ENCODE peak calls at places on chromosomes 16 and 17, in six cellular contexts. E, L, X, N, I and D are unnamed samples.

GRCh38 chr17:28141333-28141732 is 98.9 kb downstream of the NLK start:
- DNase-seq in E (no peak), L (no peak), N (no peak), X (no peak), I (no peak), D (no peak)

GRCh38 chr16:51449441-51449840 is 298.4 kb upstream of the SALL1 start:
- DNase-seq in E (no peak), N (no peak), I (no peak), L (no peak), X (no peak), D (no peak)

GRCh38 chr17:50259484-50260324 is 14.6 kb upstream of the TMEM92 start:
- DNase-seq in X (peak; percentile 25), E (peak; percentile 39), N (no peak), I (peak; percentile 63), L (no peak), D (peak; percentile 66)

GRCh38 chr17:33234930-33235685 is 58.0 kb downstream of the ASIC2 start:
- DNase-seq in X (peak; percentile 52), L (no peak), I (peak; percentile 77), N (peak; percentile 79), E (no peak), D (peak; percentile 85)

GRCh38 chr16:57600048-57600835 is 28.2 kb upstream of the ADGRG1 start:
- DNase-seq in X (peak; percentile 80), N (peak; percentile 81), I (no peak), E (peak; percentile 73), L (no peak), D (peak; percentile 62)

GRCh38 chr17:81354252-81354943 is 40.9 kb upstream of the BAHCC1 start:
- DNase-seq in E (no peak), N (no peak), L (no peak), I (no peak), X (no peak), D (no peak)

GRCh38 chr17:54891176-54891821 is 9.4 kb upstream of the TOM1L1 start:
- DNase-seq in N (peak; percentile 80), L (no peak), E (no peak), X (no peak), I (no peak), D (no peak)

GRCh38 chr16:18969855-18970240 is 13.9 kb upstream of the TMC7 start:
- DNase-seq in I (no peak), X (no peak), N (no peak), E (no peak), L (no peak), D (no peak)

GRCh38 chr17:9628509-9628908 is 16.8 kb upstream of the USP43 start:
- DNase-seq in E (no peak), I (no peak), X (peak; percentile 69), N (no peak), L (no peak), D (no peak)

DNA sequence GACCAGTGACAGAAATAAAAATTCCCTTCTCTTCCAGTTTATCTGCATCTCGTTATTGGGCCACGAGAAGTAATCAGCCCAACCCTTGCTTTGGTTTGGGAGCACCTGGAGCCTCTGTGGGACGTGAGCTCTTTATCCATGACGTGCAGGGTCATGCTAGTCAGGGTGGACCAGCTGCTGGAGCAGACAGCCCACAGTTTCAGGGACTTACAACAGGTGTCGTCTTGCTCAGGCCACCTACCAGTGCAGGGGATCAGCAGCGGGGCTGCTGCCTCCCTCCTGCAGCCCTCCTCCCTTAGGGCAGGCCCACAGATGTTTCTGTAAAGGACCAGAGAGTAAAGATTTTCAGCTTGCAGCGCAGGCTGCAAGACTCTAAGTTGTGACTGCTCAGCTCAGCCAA is 16.9 kb downstream of the ADAD2 start:
- DNase-seq in L (no peak), E (no peak), I (no peak), N (no peak), X (no peak), D (no peak)
- TF ChIP-seq CTCF in L (no peak), E (no peak), I (no peak), N (no peak), X (no peak), D (no peak)

DNA sequence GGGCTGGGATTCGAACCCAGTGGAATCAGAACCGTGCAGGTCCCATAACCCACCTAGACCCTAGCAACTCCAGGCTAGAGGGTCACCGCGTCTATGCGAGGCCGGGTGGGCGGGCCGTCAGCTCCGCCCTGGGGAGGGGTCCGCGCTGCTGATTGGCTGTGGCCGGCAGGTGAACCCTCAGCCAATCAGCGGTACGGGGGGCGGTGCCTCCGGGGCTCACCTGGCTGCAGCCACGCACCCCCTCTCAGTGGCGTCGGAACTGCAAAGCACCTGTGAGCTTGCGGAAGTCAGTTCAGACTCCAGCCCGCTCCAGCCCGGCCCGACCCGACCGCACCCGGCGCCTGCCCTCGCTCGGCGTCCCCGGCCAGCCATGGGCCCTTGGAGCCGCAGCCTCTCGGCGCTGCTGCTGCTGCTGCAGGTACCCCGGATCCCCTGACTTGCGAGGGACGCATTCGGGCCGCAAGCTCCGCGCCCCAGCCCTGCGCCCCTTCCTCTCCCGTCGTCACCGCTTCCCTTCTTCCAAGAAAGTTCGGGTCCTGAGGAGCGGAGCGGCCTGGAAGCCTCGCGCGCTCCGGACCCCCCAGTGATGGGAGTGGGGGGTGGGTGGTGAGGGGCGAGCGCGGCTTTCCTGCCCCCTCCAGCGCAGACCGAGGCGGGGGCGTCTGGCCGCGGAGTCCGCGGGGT is at the start of gene CDH1:
- DNase-seq in L (no peak), I (no peak), X (peak; percentile 93), E (peak; percentile 96), N (no peak), D (no peak)
- TF ChIP-seq POLR2A in L (no peak), I (peak; percentile 69), X (peak; percentile 98), E (peak; percentile 85), N (no peak), D (no peak)

DNA sequence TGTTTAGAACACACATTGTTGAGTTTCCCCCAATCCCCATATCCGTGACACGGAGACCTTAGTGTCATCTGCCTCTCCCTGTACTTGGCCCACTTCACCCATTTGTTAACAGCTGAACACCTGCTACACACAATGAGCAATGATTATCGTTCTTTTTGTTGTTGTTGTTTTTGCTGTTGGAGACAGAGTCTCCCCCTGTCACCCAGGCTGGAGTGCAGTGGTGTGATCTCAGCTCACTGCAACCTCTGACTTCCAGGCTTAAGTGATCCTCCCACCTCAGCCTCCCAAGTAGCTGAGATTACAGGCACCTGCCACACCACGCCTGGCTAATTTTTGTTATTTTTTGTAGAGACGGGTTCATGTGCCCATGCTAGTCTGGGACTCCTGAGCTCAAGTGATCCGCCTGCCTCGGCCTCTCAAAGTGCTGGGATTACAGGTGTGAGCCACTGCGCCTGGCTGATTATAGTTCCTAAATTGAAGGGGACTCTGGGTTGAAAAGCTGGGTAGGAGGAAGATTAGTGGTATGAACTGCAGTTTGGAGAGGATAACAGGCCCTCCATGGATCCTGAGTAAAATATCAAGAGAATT is 21.6 kb downstream of the NDE1 start:
- DNase-seq in L (no peak), E (no peak), I (no peak), N (no peak), X (no peak), D (no peak)
- H3K4me3 ChIP-seq in L (no peak overlapping the region), E (no peak overlapping the region), I (no peak overlapping the region), N (no peak overlapping the region), X (no peak overlapping the region), D (no peak overlapping the region)

DNA sequence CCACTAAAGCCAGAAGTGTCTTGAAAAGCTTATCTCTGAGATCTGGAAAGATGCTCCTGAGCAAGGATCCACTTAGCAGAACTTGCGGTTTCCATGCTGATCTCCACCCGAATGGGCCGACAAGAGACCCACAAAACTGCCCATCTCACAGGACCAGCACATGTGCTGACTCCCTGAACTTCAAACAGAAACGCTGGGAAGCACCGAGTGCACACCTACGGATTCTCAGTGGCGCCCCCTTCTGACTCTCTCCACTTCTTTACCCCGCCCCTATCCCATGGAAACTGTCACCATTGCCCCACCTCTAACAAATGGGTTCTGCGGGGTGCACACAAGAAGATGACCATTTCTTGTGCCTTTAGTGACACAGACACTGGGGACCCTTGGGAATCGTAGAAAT is 21.4 kb downstream of the CDRT4 start:
- DNase-seq in L (no peak), X (no peak), N (no peak), I (no peak), E (no peak), D (peak; percentile 37)
- TF ChIP-seq CTCF in L (no peak), X (no peak), N (peak; percentile 15), I (no peak), E (no peak), D (no peak)

DNA sequence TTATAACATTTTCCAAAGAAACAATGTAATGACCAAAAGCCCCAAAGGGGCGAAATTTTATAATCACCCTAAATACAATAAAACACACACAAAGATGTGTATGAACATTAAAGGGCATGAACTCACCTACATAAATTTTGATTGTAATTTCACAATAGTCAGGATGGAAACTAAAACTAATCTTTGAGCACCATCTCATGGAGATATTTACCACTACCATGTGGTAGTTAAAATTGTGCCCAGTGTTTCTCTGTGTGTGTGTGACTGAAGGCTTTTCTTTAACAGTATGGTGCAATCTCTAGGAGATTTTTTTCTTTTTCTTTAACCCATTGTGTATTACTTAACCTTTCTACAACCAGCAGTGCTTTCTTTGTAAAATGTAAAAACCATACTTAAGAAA is 19.7 kb upstream of the MEIOC start:
- DNase-seq in E (no peak), X (no peak), L (no peak), I (no peak), N (peak; percentile 67), D (no peak)
- TF ChIP-seq POLR2A in E (no peak), X (no peak), L (no peak), I (no peak), N (no peak), D (no peak)

DNA sequence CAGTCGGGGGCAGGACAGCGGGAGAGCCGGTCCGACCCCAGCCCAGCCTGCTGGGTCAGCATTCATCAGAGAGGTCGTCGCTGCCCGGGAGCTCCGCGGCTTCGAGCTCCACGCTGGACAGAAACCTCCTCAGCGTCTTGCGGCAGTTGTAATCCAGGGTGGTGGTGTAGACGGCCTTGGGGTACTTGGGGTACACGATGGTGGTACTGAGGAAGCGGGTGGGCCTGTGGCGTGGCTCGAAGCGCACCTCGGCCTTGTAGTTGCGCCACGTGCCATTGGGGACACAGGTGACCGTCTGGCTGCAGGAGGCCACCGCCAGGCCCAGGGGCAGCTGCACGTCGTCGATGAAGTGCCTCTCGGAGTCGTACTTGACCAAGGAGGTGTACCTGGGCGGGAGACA is 90.5 kb upstream of the RPH3AL start:
- DNase-seq in E (no peak), N (no peak), L (no peak), X (no peak), I (no peak), D (no peak)
- H3K4me3 ChIP-seq in E (no peak overlapping the region), N (no peak overlapping the region), L (no peak overlapping the region), X (no peak overlapping the region), I (no peak overlapping the region), D (no peak overlapping the region)

GRCh38 chr17:7252176-7253043 is at the start of gene ELP5:
- DNase-seq in X (peak; percentile 98), E (peak; percentile 94), L (peak; percentile 86), N (peak; percentile 97), I (peak; percentile 94), D (peak; percentile 97)
- TF ChIP-seq CTCF in X (no peak), E (peak; percentile 7), L (no peak), N (peak; percentile 54), I (peak; percentile 41), D (no peak)

GRCh38 chr17:21242026-21242700 is 11.0 kb downstream of the NATD1 start:
- DNase-seq in I (no peak), L (no peak), E (no peak), X (no peak), N (no peak), D (no peak)

GRCh38 chr17:21241564-21241963 is 11.6 kb downstream of the NATD1 start:
- DNase-seq in I (no peak), X (no peak), N (no peak), L (no peak), E (no peak), D (no peak)

GRCh38 chr17:21240375-21241055 is 12.7 kb downstream of the NATD1 start:
- DNase-seq in N (no peak), L (no peak), I (no peak), E (no peak), X (no peak), D (no peak)

GRCh38 chr17:21242780-21243515 is 10.3 kb downstream of the NATD1 start:
- DNase-seq in N (no peak), I (no peak), E (no peak), X (no peak), L (peak; percentile 91), D (no peak)

GRCh38 chr17:21239680-21240374 is 13.4 kb downstream of the NATD1 start:
- DNase-seq in L (no peak), X (no peak), E (no peak), I (no peak), N (peak; percentile 84), D (no peak)
- TF ChIP-seq POLR2A in L (no peak), X (no peak), E (no peak), I (no peak), N (no peak), D (no peak)